ENCODE peak calls at places on chromosomes 2 and 18, in ten cellular contexts. K is neural crest cell, E is T-helper 1 cell, O is NCI-H1105, X is HT1080, I is hepatocyte, C is choroid plexus epithelial cell, M is osteocyte, S is GM03348, J is head of caudate nucleus. P is an unnamed sample.

GRCh38 chr2:145006957-145007672 is 487.2 kb upstream of the ZEB2 start:
- DNase-seq in K (no peak), E (no peak), O (no peak), X (peak; percentile 98), I (peak; percentile 6), C (peak; percentile 87), M (peak; percentile 84), S (peak; percentile 78), J (no peak), P (no peak)

GRCh38 chr2:159168707-159169106 is 117.8 kb downstream of the WDSUB1 start:
- DNase-seq in K (no peak), E (no peak), O (no peak), X (peak; percentile 20), I (no peak), C (peak; percentile 69), M (no peak), S (peak; percentile 29), J (no peak), P (no peak)

GRCh38 chr2:115369380-115369779 is 926.9 kb downstream of the DPP10 start:
- DNase-seq in K (no peak), E (no peak), O (no peak), X (no peak), I (no peak), C (no peak), M (no peak), S (no peak), J (no peak), P (no peak)

GRCh38 chr18:12038082-12038660 is 55.5 kb upstream of the ANKRD62 start:
- DNase-seq in K (no peak), E (no peak), O (no peak), X (no peak), I (peak; percentile 48), C (no peak), M (peak; percentile 73), S (peak; percentile 29), J (peak; percentile 50), P (no peak)

GRCh38 chr18:2337552-2338141 is 233.7 kb downstream of the METTL4 start:
- DNase-seq in K (peak; percentile 30), E (peak; percentile 20), O (no peak), X (peak; percentile 8), I (no peak), C (peak; percentile 53), M (no peak), S (peak; percentile 53), J (peak; percentile 18), P (no peak)

GRCh38 chr2:119408221-119408619 is 23.4 kb upstream of the TMEM37 start:
- DNase-seq in K (no peak), E (no peak), O (no peak), X (no peak), I (peak; percentile 38), C (no peak), M (no peak), S (no peak), J (no peak), P (no peak)

GRCh38 chr2:159140070-159140774 is 146.3 kb downstream of the WDSUB1 start:
- DNase-seq in K (no peak), E (no peak), O (no peak), X (peak; percentile 91), I (no peak), C (peak; percentile 72), M (no peak), S (peak; percentile 71), J (no peak), P (no peak)

GRCh38 chr2:35819053-35819452 is 536.5 kb upstream of the CRIM1 start:
- DNase-seq in K (no peak), E (no peak), O (no peak), X (no peak), I (no peak), C (no peak), M (no peak), S (no peak), J (no peak), P (no peak)

GRCh38 chr2:47043142-47043890 is 111.8 kb downstream of the STPG4 start:
- DNase-seq in K (no peak), E (no peak), O (no peak), X (peak; percentile 99), I (peak; percentile 69), C (peak; percentile 94), M (no peak), S (peak; percentile 93), J (no peak), P (no peak)

GRCh38 chr18:62614499-62614898 is 91.7 kb downstream of the ZCCHC2 start:
- DNase-seq in K (no peak), E (no peak), O (no peak), X (no peak), I (no peak), C (no peak), M (no peak), S (no peak), J (peak; percentile 34), P (no peak)